ENCODE peak calls at places on chromosomes 7 and 10, in nine cellular contexts. One of them, this sample, is unnamed. For H3K4me1, the result is how much of the 10 kb centered on the place peaks cover.

GRCh38 chr10:128055061-128055868 is 71.0 kb downstream of the MKI67 start:
- DNase-seq in hepatocyte: no peak
- DNase-seq in GM23248: no peak
- DNase-seq in GM23338: no peak
- DNase-seq in neural progenitor cell: no peak
- DNase-seq in SK-N-SH: no peak
- DNase-seq in HCT116: no peak
- DNase-seq in MM.1S: no peak
- DNase-seq in OCI-LY7: no peak
- DNase-seq in this sample: no peak

GRCh38 chr7:150978136-150978789 is at the start of gene KCNH2:
- DNase-seq in hepatocyte: peak
- DNase-seq in GM23248: no peak
- DNase-seq in GM23338: peak
- DNase-seq in neural progenitor cell: peak
- DNase-seq in SK-N-SH: peak
- DNase-seq in HCT116: no peak
- DNase-seq in MM.1S: peak
- DNase-seq in OCI-LY7: peak
- DNase-seq in this sample: no peak

GRCh38 chr10:3735175-3735574 is 49.8 kb downstream of the KLF6 start:
- DNase-seq in hepatocyte: no peak
- DNase-seq in GM23248: no peak
- DNase-seq in GM23338: peak
- DNase-seq in neural progenitor cell: peak
- DNase-seq in SK-N-SH: peak
- DNase-seq in HCT116: no peak
- DNase-seq in MM.1S: no peak
- DNase-seq in OCI-LY7: peak
- DNase-seq in this sample: no peak

GRCh38 chr7:50696810-50697582 is 85.7 kb downstream of the GRB10 start:
- DNase-seq in hepatocyte: no peak
- DNase-seq in GM23248: peak
- DNase-seq in GM23338: peak
- DNase-seq in neural progenitor cell: peak
- DNase-seq in SK-N-SH: no peak
- DNase-seq in HCT116: peak
- DNase-seq in MM.1S: no peak
- DNase-seq in OCI-LY7: peak
- DNase-seq in this sample: peak

GRCh38 chr7:112260941-112261340 is 54.4 kb downstream of the ZNF277 start:
- DNase-seq in hepatocyte: no peak
- DNase-seq in GM23248: no peak
- DNase-seq in GM23338: no peak
- DNase-seq in neural progenitor cell: peak
- DNase-seq in SK-N-SH: no peak
- DNase-seq in HCT116: no peak
- DNase-seq in MM.1S: no peak
- DNase-seq in OCI-LY7: no peak
- DNase-seq in this sample: no peak

GRCh38 chr10:102504179-102504975 is 605 bp downstream of the SUFU start:
- DNase-seq in hepatocyte: peak
- DNase-seq in GM23248: peak
- DNase-seq in GM23338: peak
- DNase-seq in neural progenitor cell: peak
- DNase-seq in SK-N-SH: peak
- DNase-seq in HCT116: no peak
- DNase-seq in MM.1S: peak
- DNase-seq in OCI-LY7: peak
- DNase-seq in this sample: no peak

GRCh38 chr10:10613654-10614244 is 403.9 kb upstream of the CELF2 start:
- DNase-seq in hepatocyte: no peak
- DNase-seq in GM23248: no peak
- DNase-seq in GM23338: no peak
- DNase-seq in neural progenitor cell: no peak
- DNase-seq in SK-N-SH: no peak
- DNase-seq in HCT116: no peak
- DNase-seq in MM.1S: no peak
- DNase-seq in OCI-LY7: no peak
- DNase-seq in this sample: no peak

GRCh38 chr10:5890519-5890878 is 456 bp downstream of the FBH1 start:
- DNase-seq in hepatocyte: peak
- DNase-seq in GM23248: peak
- DNase-seq in GM23338: peak
- DNase-seq in neural progenitor cell: peak
- DNase-seq in SK-N-SH: peak
- DNase-seq in HCT116: no peak
- DNase-seq in MM.1S: peak
- DNase-seq in OCI-LY7: peak
- DNase-seq in this sample: peak

GRCh38 chr7:15167912-15168311 is 265.4 kb upstream of the DGKB start:
- DNase-seq in hepatocyte: peak
- DNase-seq in GM23248: no peak
- DNase-seq in GM23338: no peak
- DNase-seq in neural progenitor cell: no peak
- DNase-seq in SK-N-SH: no peak
- DNase-seq in HCT116: no peak
- DNase-seq in MM.1S: no peak
- DNase-seq in OCI-LY7: no peak
- DNase-seq in this sample: peak

GRCh38 chr10:72097448-72098300 is 9.3 kb upstream of the SPOCK2 start:
- DNase-seq in hepatocyte: peak
- DNase-seq in GM23248: peak
- DNase-seq in GM23338: no peak
- DNase-seq in neural progenitor cell: no peak
- DNase-seq in SK-N-SH: no peak
- DNase-seq in HCT116: peak
- DNase-seq in MM.1S: no peak
- DNase-seq in OCI-LY7: no peak
- DNase-seq in this sample: peak

GRCh38 chr7:25124485-25125136 is 449 bp downstream of the CYCS start:
- DNase-seq in hepatocyte: no peak
- DNase-seq in GM23248: peak
- DNase-seq in GM23338: no peak
- DNase-seq in neural progenitor cell: peak
- DNase-seq in SK-N-SH: peak
- DNase-seq in HCT116: no peak
- DNase-seq in MM.1S: peak
- DNase-seq in OCI-LY7: peak
- DNase-seq in this sample: no peak

GRCh38 chr7:80781561-80781979 is 137.3 kb downstream of the SEMA3C start:
- DNase-seq in hepatocyte: peak
- DNase-seq in GM23248: peak
- DNase-seq in GM23338: peak
- DNase-seq in neural progenitor cell: peak
- DNase-seq in SK-N-SH: no peak
- DNase-seq in HCT116: peak
- DNase-seq in MM.1S: no peak
- DNase-seq in OCI-LY7: no peak
- DNase-seq in this sample: peak

GRCh38 chr10:60258429-60258797 is 131.3 kb downstream of the ANK3 start:
- DNase-seq in hepatocyte: no peak
- DNase-seq in GM23248: no peak
- DNase-seq in GM23338: peak
- DNase-seq in neural progenitor cell: peak
- DNase-seq in SK-N-SH: no peak
- DNase-seq in HCT116: no peak
- DNase-seq in MM.1S: no peak
- DNase-seq in OCI-LY7: no peak
- DNase-seq in this sample: no peak

GRCh38 chr10:72334832-72335393 is 19.8 kb downstream of the DNAJB12 start:
- DNase-seq in hepatocyte: peak
- DNase-seq in GM23248: no peak
- DNase-seq in GM23338: peak
- DNase-seq in neural progenitor cell: no peak
- DNase-seq in SK-N-SH: peak
- DNase-seq in HCT116: no peak
- DNase-seq in MM.1S: peak
- DNase-seq in OCI-LY7: peak
- DNase-seq in this sample: no peak

GRCh38 chr10:100883322-100883821 is 29.4 kb upstream of the SLF2 start:
- DNase-seq in hepatocyte: no peak
- DNase-seq in GM23248: no peak
- DNase-seq in GM23338: no peak
- DNase-seq in neural progenitor cell: no peak
- DNase-seq in SK-N-SH: no peak
- DNase-seq in HCT116: no peak
- DNase-seq in MM.1S: no peak
- DNase-seq in OCI-LY7: no peak
- DNase-seq in this sample: no peak

GRCh38 chr10:132434405-132435005 is 37.5 kb downstream of the PWWP2B start:
- DNase-seq in hepatocyte: no peak
- DNase-seq in GM23248: no peak
- DNase-seq in GM23338: no peak
- DNase-seq in neural progenitor cell: no peak
- DNase-seq in SK-N-SH: peak
- DNase-seq in HCT116: no peak
- DNase-seq in MM.1S: peak
- DNase-seq in OCI-LY7: peak
- DNase-seq in this sample: peak

GRCh38 chr7:122689346-122690109 is 9.4 kb downstream of the RNF133 start:
- DNase-seq in hepatocyte: no peak
- DNase-seq in GM23248: no peak
- DNase-seq in GM23338: no peak
- DNase-seq in neural progenitor cell: no peak
- DNase-seq in SK-N-SH: no peak
- DNase-seq in HCT116: no peak
- DNase-seq in MM.1S: no peak
- DNase-seq in OCI-LY7: no peak
- DNase-seq in this sample: no peak

GRCh38 chr10:84540617-84541288 is 212.4 kb downstream of the CCSER2 start:
- DNase-seq in hepatocyte: peak
- DNase-seq in GM23248: peak
- DNase-seq in GM23338: peak
- DNase-seq in neural progenitor cell: peak
- DNase-seq in SK-N-SH: no peak
- DNase-seq in HCT116: no peak
- DNase-seq in MM.1S: peak
- DNase-seq in OCI-LY7: peak
- DNase-seq in this sample: peak

GRCh38 chr10:126729314-126729871 is 58.9 kb upstream of the C10orf90 start:
- DNase-seq in hepatocyte: no peak
- DNase-seq in GM23248: no peak
- DNase-seq in GM23338: peak
- DNase-seq in neural progenitor cell: no peak
- DNase-seq in SK-N-SH: no peak
- DNase-seq in HCT116: no peak
- DNase-seq in MM.1S: no peak
- DNase-seq in OCI-LY7: no peak
- DNase-seq in this sample: no peak

GRCh38 chr10:80324086-80324485 is 32.5 kb downstream of the DYDC1 start:
- DNase-seq in hepatocyte: no peak
- DNase-seq in GM23248: peak
- DNase-seq in GM23338: no peak
- DNase-seq in neural progenitor cell: no peak
- DNase-seq in SK-N-SH: no peak
- DNase-seq in HCT116: no peak
- DNase-seq in MM.1S: no peak
- DNase-seq in OCI-LY7: no peak
- DNase-seq in this sample: no peak
- TF ChIP-seq EZH2phosphoT487 in hepatocyte: no peak
- TF ChIP-seq EZH2phosphoT487 in GM23248: no peak
- TF ChIP-seq EZH2phosphoT487 in GM23338: no peak
- TF ChIP-seq EZH2phosphoT487 in neural progenitor cell: no peak
- TF ChIP-seq EZH2phosphoT487 in SK-N-SH: no peak
- TF ChIP-seq EZH2phosphoT487 in HCT116: no peak
- TF ChIP-seq EZH2phosphoT487 in MM.1S: no peak
- TF ChIP-seq EZH2phosphoT487 in OCI-LY7: no peak
- TF ChIP-seq EZH2phosphoT487 in this sample: no peak

DNA sequence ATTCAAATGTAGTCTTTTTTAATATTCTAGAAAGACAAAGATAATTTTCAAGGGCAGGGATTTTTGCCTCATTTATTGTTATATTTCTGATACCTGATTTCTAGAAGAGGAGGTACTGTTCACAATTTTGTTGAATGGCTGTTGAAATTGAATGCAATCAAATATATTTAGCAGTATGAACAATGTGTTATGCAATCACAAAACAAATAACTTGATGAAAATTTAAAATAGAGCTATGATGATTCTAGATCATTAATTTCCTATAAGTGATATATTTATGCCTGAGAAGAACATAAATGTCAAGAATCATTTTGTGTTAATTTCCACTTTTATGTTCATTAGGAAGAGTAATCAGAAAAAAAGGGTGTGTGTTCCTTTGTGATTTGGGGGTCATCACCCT is 114.6 kb upstream of the CNTNAP2 start:
- DNase-seq in hepatocyte: no peak
- DNase-seq in GM23248: no peak
- DNase-seq in GM23338: no peak
- DNase-seq in neural progenitor cell: no peak
- DNase-seq in SK-N-SH: no peak
- DNase-seq in HCT116: no peak
- DNase-seq in MM.1S: no peak
- DNase-seq in OCI-LY7: no peak
- DNase-seq in this sample: no peak
- H3K4me1 ChIP-seq in hepatocyte: under half
- H3K4me1 ChIP-seq in GM23248: under half
- H3K4me1 ChIP-seq in GM23338: under half
- H3K4me1 ChIP-seq in neural progenitor cell: under half
- H3K4me1 ChIP-seq in SK-N-SH: under half
- H3K4me1 ChIP-seq in HCT116: under half
- H3K4me1 ChIP-seq in MM.1S: under half
- H3K4me1 ChIP-seq in OCI-LY7: half or more
- H3K4me1 ChIP-seq in this sample: under half

GRCh38 chr7:70788276-70788675 is 343.7 kb upstream of the GALNT17 start:
- DNase-seq in hepatocyte: no peak
- DNase-seq in GM23248: no peak
- DNase-seq in GM23338: peak
- DNase-seq in neural progenitor cell: no peak
- DNase-seq in SK-N-SH: peak
- DNase-seq in HCT116: no peak
- DNase-seq in MM.1S: no peak
- DNase-seq in OCI-LY7: no peak
- DNase-seq in this sample: no peak
- TF ChIP-seq EZH2phosphoT487 in hepatocyte: no peak
- TF ChIP-seq EZH2phosphoT487 in GM23248: no peak
- TF ChIP-seq EZH2phosphoT487 in GM23338: no peak
- TF ChIP-seq EZH2phosphoT487 in neural progenitor cell: no peak
- TF ChIP-seq EZH2phosphoT487 in SK-N-SH: no peak
- TF ChIP-seq EZH2phosphoT487 in HCT116: no peak
- TF ChIP-seq EZH2phosphoT487 in MM.1S: no peak
- TF ChIP-seq EZH2phosphoT487 in OCI-LY7: no peak
- TF ChIP-seq EZH2phosphoT487 in this sample: no peak

DNA sequence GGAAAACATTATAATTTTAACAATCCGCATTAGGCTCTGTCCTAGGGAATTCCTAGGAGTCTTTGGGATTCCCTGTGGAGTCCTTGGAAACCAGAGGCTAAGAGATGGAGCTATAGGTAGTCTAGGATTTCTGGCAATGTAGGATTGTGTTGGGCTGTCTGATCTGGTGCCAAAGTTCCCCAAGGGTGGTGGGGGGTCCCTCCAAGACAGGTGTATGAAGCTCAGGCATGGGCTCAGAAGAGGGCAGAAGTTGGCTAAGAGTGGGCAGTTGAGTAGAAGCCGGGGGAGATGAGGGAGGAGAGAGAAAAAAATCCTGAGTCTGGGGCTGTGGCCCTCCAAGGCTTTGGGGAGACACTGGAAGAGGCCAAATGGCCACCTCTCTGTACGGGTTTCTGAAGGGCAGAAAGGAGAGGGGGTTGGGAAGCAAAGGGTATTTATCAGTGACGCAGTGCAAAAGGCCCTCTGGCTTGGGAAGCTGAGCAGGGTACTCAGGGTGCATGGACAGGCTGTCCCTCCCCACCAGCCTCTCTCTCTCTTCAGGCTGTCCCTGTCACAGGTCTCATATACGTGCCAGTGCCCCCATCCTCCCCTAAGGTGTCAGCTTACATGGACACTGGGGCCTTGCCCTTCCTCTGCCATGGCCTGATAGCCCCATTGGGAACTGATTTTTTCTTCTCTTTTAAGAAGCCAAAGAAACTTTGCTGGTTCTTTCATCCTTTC is 923 bp downstream of the HOXA6 start:
- DNase-seq in hepatocyte: no peak
- DNase-seq in GM23248: no peak
- DNase-seq in GM23338: peak
- DNase-seq in neural progenitor cell: no peak
- DNase-seq in SK-N-SH: peak
- DNase-seq in HCT116: no peak
- DNase-seq in MM.1S: no peak
- DNase-seq in OCI-LY7: no peak
- DNase-seq in this sample: no peak
- H3K4me1 ChIP-seq in hepatocyte: under half
- H3K4me1 ChIP-seq in GM23248: under half
- H3K4me1 ChIP-seq in GM23338: under half
- H3K4me1 ChIP-seq in neural progenitor cell: under half
- H3K4me1 ChIP-seq in SK-N-SH: under half
- H3K4me1 ChIP-seq in HCT116: under half
- H3K4me1 ChIP-seq in MM.1S: under half
- H3K4me1 ChIP-seq in OCI-LY7: under half
- H3K4me1 ChIP-seq in this sample: under half

This sample was measured in PC-3.